ENCODE peak calls at places on chromosomes 2 and 18, in ten cellular contexts. T is tibial nerve, G is Peyer's patch, N is IMR-90, M is H54, O is A549, J is K562, F is HepG2, P is NB4, C is stomach. S is an unnamed sample.

GRCh38 chr2:45134726-45135125 is 125.5 kb upstream of the SIX2 start:
- DNase-seq in T (no peak), G (no peak), N (peak; percentile 7), M (no peak), O (no peak), J (no peak), F (no peak), P (peak; percentile 97), C (no peak), S (no peak)

GRCh38 chr2:236162031-236162803 is 6.0 kb downstream of the GBX2 start:
- DNase-seq in T (no peak), G (no peak), N (no peak), M (no peak), O (no peak), J (no peak), F (no peak), P (no peak), C (no peak), S (no peak)

GRCh38 chr2:156896294-156896693 is 361.2 kb upstream of the GALNT5 start:
- DNase-seq in T (no peak), G (no peak), N (peak; percentile 73), M (no peak), O (no peak), J (no peak), F (no peak), P (peak; percentile 13), C (no peak), S (no peak)

GRCh38 chr18:73683618-73684238 is 463.9 kb downstream of the FBXO15 start:
- DNase-seq in T (no peak), G (no peak), N (peak; percentile 30), M (no peak), O (no peak), J (no peak), F (no peak), P (no peak), C (no peak), S (peak; percentile 54)

GRCh38 chr18:45688834-45689233 is 35.1 kb upstream of the SLC14A1 start:
- DNase-seq in T (no peak), G (no peak), N (no peak), M (no peak), O (no peak), J (no peak), F (no peak), P (peak; percentile 58), C (no peak), S (peak; percentile 42)

GRCh38 chr18:24019641-24020331 is 5.2 kb downstream of the TTC39C start:
- DNase-seq in T (no peak), G (no peak), N (no peak), M (no peak), O (no peak), J (no peak), F (no peak), P (no peak), C (no peak), S (no peak)

GRCh38 chr2:223563462-223563861 is 38.7 kb downstream of the SCG2 start:
- DNase-seq in T (no peak), G (no peak), N (peak; percentile 89), M (peak; percentile 27), O (peak; percentile 82), J (peak; percentile 11), F (peak; percentile 69), P (peak; percentile 30), C (no peak), S (no peak)

GRCh38 chr2:74860521-74860920 is 26.6 kb downstream of the HK2 start:
- DNase-seq in T (no peak), G (no peak), N (peak; percentile 46), M (no peak), O (no peak), J (no peak), F (no peak), P (no peak), C (no peak), S (no peak)

GRCh38 chr2:83071352-83071751 is 1387.7 kb downstream of the SUCLG1 start:
- DNase-seq in T (no peak), G (no peak), N (no peak), M (no peak), O (no peak), J (no peak), F (peak; percentile 83), P (no peak), C (no peak), S (no peak)

DNA sequence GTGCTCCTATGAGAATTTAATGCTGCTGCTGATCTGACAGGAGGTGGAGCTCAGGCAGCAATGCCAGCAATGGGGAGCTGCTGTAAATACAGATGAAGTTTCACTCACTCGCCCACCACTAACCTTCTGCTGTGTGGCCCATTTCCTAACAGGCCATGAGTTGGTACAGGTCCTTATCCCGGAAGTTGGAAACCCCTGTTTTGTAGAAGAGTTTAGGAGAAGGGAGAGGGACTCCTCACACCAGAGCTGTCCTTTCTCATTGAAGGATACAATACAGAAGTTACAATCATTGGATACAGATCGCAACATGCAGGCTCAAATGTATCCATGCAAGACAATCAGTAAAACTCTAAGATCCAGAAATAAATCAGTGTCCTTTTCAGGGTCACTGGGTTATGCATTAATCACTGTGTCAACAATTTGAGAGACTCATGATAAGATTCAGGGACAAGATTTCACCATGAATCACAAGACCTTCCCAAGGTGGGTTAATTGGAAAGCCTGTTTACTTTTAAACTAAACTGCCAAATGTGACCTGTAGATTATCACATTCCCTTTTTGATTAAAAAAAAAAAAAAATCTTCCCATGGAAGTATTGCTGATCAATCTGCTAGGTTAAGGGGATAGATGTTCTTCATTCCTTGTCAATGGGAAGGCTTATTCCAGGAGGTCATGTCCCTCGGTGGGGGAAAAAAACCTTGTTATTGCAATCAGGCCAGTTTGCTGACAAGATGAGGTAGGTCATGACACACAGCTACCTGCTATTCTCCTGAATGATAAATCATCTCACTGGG is 97.2 kb downstream of the SP100 start:
- DNase-seq in T (no peak), G (no peak), N (no peak), M (no peak), O (peak; percentile 7), J (no peak), F (peak; percentile 83), P (no peak), C (no peak), S (no peak)
- TF ChIP-seq POLR2A in T (no peak), G (no peak), N (no peak), M (no peak), O (no peak), J (no peak), F (no peak), P (no peak), C (no peak), S (no peak)

GRCh38 chr2:38076250-38076709 is 329 bp upstream of the CYP1B1 start:
- DNase-seq in T (peak; percentile 71), G (peak; percentile 67), N (peak; percentile 68), M (peak; percentile 77), O (peak; percentile 75), J (no peak), F (no peak), P (peak; percentile 90), C (peak; percentile 54), S (peak; percentile 61)
- TF ChIP-seq POLR2A in T (no peak), G (no peak), N (no peak), M (no peak), O (peak; percentile 49), J (no peak), F (no peak), P (no peak), C (no peak), S (no peak)

GRCh38 chr18:63253428-63254372 is 65.9 kb downstream of the BCL2 start:
- DNase-seq in T (no peak), G (no peak), N (peak; percentile 44), M (no peak), O (no peak), J (no peak), F (no peak), P (no peak), C (no peak), S (no peak)
- TF ChIP-seq POLR2A in T (no peak), G (no peak), N (no peak), M (no peak), O (no peak), J (no peak), F (no peak), P (no peak), C (no peak), S (no peak)

GRCh38 chr2:234955091-234955511 is 3.3 kb downstream of the SH3BP4 start:
- DNase-seq in T (no peak), G (no peak), N (no peak), M (no peak), O (no peak), J (no peak), F (no peak), P (no peak), C (no peak), S (no peak)

GRCh38 chr2:234954551-234954992 is 2.8 kb downstream of the SH3BP4 start:
- DNase-seq in T (no peak), G (no peak), N (peak; percentile 64), M (no peak), O (no peak), J (no peak), F (no peak), P (no peak), C (no peak), S (no peak)

GRCh38 chr2:234958311-234958710 is 6.5 kb downstream of the SH3BP4 start:
- DNase-seq in T (no peak), G (no peak), N (no peak), M (no peak), O (no peak), J (no peak), F (no peak), P (no peak), C (no peak), S (no peak)

GRCh38 chr2:234957533-234958135 is 5.8 kb downstream of the SH3BP4 start:
- DNase-seq in T (no peak), G (no peak), N (peak; percentile 81), M (peak; percentile 61), O (no peak), J (no peak), F (no peak), P (no peak), C (no peak), S (no peak)

DNA sequence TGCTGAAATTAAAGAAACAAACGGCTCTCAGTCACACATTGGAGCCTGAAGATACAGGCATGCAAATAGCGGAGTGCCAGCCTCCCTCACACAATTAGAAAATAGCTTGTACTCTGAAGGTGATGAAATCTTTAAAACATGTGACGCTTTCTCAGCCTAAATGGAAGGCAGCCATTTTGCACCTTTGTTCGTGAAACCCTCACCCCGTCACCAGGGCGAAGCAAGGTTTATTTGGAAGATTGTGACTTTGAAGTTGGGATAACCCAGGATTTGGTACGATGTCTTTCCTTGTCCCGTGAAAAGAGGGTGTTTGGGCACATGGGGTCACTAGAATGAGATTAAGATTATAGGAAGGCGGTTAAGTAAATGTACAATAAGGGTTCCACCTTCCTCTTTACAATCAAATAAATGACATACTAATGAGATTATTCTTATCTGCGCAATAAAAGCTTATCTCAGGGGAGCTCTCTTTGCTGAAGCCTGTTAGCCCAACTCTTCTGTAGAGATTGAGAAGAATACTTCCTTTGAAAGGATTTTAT is 4.2 kb downstream of the SH3BP4 start:
- DNase-seq in T (no peak), G (no peak), N (no peak), M (no peak), O (no peak), J (no peak), F (no peak), P (no peak), C (no peak), S (no peak)
- TF ChIP-seq POLR2A in T (no peak), G (peak; percentile 32), N (no peak), M (no peak), O (no peak), J (no peak), F (no peak), P (no peak), C (no peak), S (no peak)